ENCODE peak calls at places on chromosome 9, in five cellular contexts. C is HCT116, O is DND-41, L is neuronal stem cell, W is SJSA1. I is an unnamed sample. For H3K4me1, the result is how much of the 10 kb centered on the place peaks cover.

GRCh38 chr9:137317979-137318511 is 16.0 kb upstream of the NRARP start:
- DNase-seq in C (no peak), O (no peak), L (no peak), W (no peak), I (no peak)

GRCh38 chr9:133834080-133834976 is 96.2 kb upstream of the SARDH start:
- DNase-seq in C (no peak), O (no peak), L (no peak), W (no peak), I (no peak)

GRCh38 chr9:124046189-124046588 is 34.6 kb downstream of the LHX2 start:
- DNase-seq in C (no peak), O (no peak), L (no peak), W (no peak), I (no peak)

GRCh38 chr9:4550777-4551476 is 60.7 kb downstream of the SLC1A1 start:
- DNase-seq in C (no peak), O (peak), L (no peak), W (no peak), I (no peak)

GRCh38 chr9:123323482-123324013 is 32.4 kb upstream of the CRB2 start:
- DNase-seq in C (no peak), O (no peak), L (no peak), W (no peak), I (no peak)

GRCh38 chr9:122138560-122139268 is 20.9 kb downstream of the NDUFA8 start:
- DNase-seq in C (no peak), O (no peak), L (no peak), W (no peak), I (no peak)

GRCh38 chr9:111232997-111233790 is 96.8 kb downstream of the OR2K2 start:
- DNase-seq in C (no peak), O (no peak), L (peak), W (no peak), I (no peak)

GRCh38 chr9:129952337-129952736 is 90.7 kb downstream of the FNBP1 start:
- DNase-seq in C (no peak), O (no peak), L (no peak), W (no peak), I (no peak)

GRCh38 chr9:123421801-123422455 is 65.9 kb downstream of the CRB2 start:
- DNase-seq in C (no peak), O (no peak), L (no peak), W (no peak), I (no peak)

GRCh38 chr9:137030528-137030927 is 1.4 kb downstream of the FUT7 start:
- DNase-seq in C (no peak), O (no peak), L (no peak), W (no peak), I (peak)

GRCh38 chr9:113523421-113524141 is 60.1 kb downstream of the RGS3 start:
- DNase-seq in C (no peak), O (peak), L (no peak), W (no peak), I (peak)

GRCh38 chr9:131276107-131276888 is at the start of gene FAM78A:
- DNase-seq in C (no peak), O (peak), L (no peak), W (no peak), I (peak)

GRCh38 chr9:134066923-134067851 is 639 bp downstream of the BRD3 start:
- DNase-seq in C (no peak), O (peak), L (no peak), W (peak), I (peak)

GRCh38 chr9:99103505-99103904 is 1.4 kb upstream of the TGFBR1 start:
- DNase-seq in C (no peak), O (no peak), L (no peak), W (no peak), I (no peak)

GRCh38 chr9:134551176-134551575 is 90.4 kb upstream of the COL5A1 start:
- DNase-seq in C (no peak), O (no peak), L (no peak), W (no peak), I (no peak)

GRCh38 chr9:117448066-117448465 is 33.2 kb upstream of the ASTN2 start:
- DNase-seq in C (no peak), O (no peak), L (no peak), W (no peak), I (no peak)

GRCh38 chr9:20225841-20226240 is 396.5 kb downstream of the MLLT3 start:
- DNase-seq in C (no peak), O (no peak), L (no peak), W (no peak), I (no peak)

GRCh38 chr9:134880484-134881312 is at the start of gene FCN2:
- DNase-seq in C (no peak), O (no peak), L (no peak), W (no peak), I (no peak)

GRCh38 chr9:35756275-35756742 is 2.2 kb upstream of the MSMP start:
- DNase-seq in C (peak), O (peak), L (no peak), W (no peak), I (peak)

GRCh38 chr9:99050924-99051323 is 54.0 kb upstream of the TGFBR1 start:
- DNase-seq in C (no peak), O (no peak), L (no peak), W (no peak), I (no peak)

GRCh38 chr9:90965911-90966290 is 164.3 kb downstream of the SYK start:
- DNase-seq in C (no peak), O (no peak), L (no peak), W (no peak), I (no peak)

GRCh38 chr9:86175223-86175622 is 75.9 kb upstream of the GOLM1 start:
- DNase-seq in C (no peak), O (no peak), L (no peak), W (no peak), I (no peak)

GRCh38 chr9:18333157-18333556 is 140.8 kb upstream of the ADAMTSL1 start:
- DNase-seq in C (no peak), O (no peak), L (no peak), W (no peak), I (no peak)

GRCh38 chr9:131627846-131628820 is 82.8 kb downstream of the PRRT1B start:
- DNase-seq in C (no peak), O (no peak), L (no peak), W (peak), I (peak)

GRCh38 chr9:78393932-78394331 is 97.0 kb downstream of the PSAT1 start:
- DNase-seq in C (no peak), O (no peak), L (no peak), W (no peak), I (no peak)

DNA sequence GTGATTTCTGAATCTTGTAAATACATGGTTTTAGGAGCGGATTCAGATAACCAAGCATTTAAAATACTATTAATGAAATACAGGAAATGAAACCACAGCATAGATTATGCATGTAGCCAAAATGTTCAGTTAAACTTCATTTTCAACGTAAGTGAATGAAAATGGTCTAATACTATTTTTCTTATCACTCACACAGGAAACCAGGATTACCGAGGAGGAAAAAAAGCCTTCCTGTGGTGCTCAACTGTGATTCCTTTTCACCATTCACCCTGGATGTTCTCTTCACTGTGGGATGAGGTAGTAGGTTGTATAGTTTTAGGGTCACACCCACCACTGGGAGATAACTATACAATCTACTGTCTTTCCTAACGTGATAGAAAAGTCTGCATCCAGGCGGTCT is 83.4 kb upstream of the ZNF169 start:
- DNase-seq in C (no peak), O (no peak), L (no peak), W (no peak), I (no peak)
- H3K4me1 ChIP-seq in C (under half), O (under half), L (under half), W (under half), I (under half)

DNA sequence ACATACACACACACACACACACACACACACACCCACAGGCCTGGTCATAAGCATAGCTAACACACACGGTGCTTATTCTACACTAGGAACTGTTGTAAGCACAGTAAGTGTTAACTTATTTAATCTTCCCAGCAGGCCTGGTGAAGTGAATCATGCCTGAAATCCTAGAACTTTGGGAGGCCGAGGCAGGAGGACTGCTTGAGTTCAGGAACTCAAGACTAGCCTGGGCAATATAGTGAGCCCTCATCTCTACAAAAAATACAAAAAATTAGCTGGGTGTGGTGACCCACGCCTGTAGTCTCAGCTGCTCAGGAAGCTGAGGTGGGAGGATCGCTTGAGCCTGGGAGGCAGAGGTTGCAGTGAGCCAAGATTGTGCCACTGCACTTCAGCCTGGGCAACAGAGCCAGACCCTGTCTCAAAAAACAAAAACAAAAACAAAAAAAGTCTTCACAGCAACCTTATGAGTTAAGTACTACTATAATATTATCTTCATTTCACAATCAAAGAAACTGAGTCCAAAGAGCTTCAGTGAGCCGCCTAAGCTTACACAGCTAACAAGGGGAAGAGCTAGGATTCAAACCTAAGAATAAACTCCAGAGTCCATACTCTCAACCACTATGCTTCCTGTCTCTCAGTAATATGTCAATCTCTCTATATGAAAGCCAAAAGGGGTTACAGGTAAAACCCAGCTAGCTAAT is 2.3 kb downstream of the MEGF9 start:
- DNase-seq in C (no peak), O (peak), L (no peak), W (no peak), I (no peak)
- H3K27ac ChIP-seq in C (no peak), O (peak), L (no peak), W (no peak), I (no peak)

DNA sequence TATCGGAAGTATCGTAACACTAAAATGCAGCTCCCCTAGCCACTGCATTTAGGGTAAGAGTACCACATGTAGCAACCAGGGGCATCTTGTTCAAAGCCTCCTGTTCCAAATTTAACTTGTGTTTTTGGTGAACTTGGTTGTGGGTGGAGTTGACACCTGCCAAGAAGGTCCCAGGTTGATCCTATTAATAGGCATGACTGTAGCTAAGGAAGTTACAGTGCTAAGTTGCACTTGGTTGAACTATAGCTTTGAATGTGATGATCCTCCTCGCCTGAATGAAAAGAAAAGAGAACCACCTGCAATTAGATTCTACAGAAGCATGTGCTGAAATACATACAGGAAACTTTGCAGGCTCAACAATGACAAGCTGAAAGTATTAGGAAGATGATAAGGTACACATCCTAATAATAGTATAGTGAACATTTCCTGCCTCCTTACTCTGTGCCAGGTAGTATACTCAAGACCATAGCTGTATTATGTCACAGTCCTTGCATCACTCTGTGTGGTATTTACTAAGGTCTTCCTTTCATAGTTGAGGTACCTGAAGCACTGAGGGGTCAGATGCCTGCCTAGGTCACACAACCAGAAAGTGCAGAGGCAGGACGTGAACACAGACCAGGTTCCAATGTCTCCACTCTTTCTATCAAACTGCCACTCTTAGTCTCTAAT is 64.5 kb upstream of the PIP5K1B start:
- DNase-seq in C (no peak), O (no peak), L (no peak), W (no peak), I (no peak)
- H3K4me1 ChIP-seq in C (under half), O (under half), L (under half), W (under half), I (under half)

GRCh38 chr9:127735530-127736176 is 559 bp upstream of the TOR2A start:
- DNase-seq in C (no peak), O (no peak), L (no peak), W (no peak), I (no peak)
- H3K27ac ChIP-seq in C (no peak), O (no peak), L (no peak), W (peak), I (peak)

DNA sequence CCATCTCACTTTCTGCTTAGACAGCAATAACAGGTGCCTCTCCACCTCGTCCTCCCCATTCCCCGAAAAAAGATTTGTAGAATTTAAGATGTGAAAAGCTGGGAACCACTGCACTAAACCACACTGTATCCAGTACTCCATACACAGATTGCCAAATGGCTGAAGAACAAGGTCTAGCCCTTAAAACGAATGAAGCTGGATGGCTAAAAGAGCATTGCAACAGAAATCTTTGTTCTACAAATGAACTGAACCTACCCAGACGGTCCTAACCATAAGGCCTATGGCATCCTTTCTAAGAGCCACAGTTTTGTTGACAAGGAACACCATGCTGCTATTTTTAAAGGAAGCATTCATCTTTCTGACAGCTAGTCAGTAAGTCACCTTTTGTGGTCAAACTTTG is 152.3 kb downstream of the TTC39B start:
- DNase-seq in C (no peak), O (no peak), L (no peak), W (no peak), I (no peak)
- H3K4me1 ChIP-seq in C (under half), O (under half), L (under half), W (under half), I (under half)

GRCh38 chr9:136024286-136024685 is 63.1 kb upstream of the UBAC1 start:
- DNase-seq in C (no peak), O (no peak), L (no peak), W (no peak), I (no peak)
- H3K27ac ChIP-seq in C (no peak), O (no peak), L (no peak), W (no peak), I (no peak)

GRCh38 chr9:115115117-115115880 is 2.7 kb downstream of the TNC start:
- DNase-seq in C (no peak), O (no peak), L (no peak), W (peak), I (no peak)
- H3K4me1 ChIP-seq in C (under half), O (under half), L (under half), W (under half), I (under half)

I was measured in CD8-positive, alpha-beta memory T cell.